ENCODE peak calls at places on chromosome 1, in seven cellular contexts. U is HFFc6; E is activated CD4-positive, alpha-beta T cell treated with anti-CD3 and anti-CD28 coated beads for 1 hour; P is cardiac fibroblast; L is posterior cingulate gyrus; T is globus pallidus; I is epithelial cell of proximal tubule. Z is an unnamed sample.

GRCh38 chr1:59214764-59215208 is 82.1 kb upstream of the FGGY start:
- DNase-seq in T (no peak), I (no peak), P (no peak), E (no peak), L (no peak), U (no peak), Z (no peak)

GRCh38 chr1:22916469-22916817 is 56.2 kb downstream of the LACTBL1 start:
- DNase-seq in I (no peak), L (peak; percentile 65), E (no peak), T (peak; percentile 18), P (no peak), U (no peak), Z (no peak)

GRCh38 chr1:172476218-172476811 is 32.4 kb upstream of the PIGC start:
- DNase-seq in U (no peak), L (no peak), T (no peak), P (no peak), E (no peak), I (peak; percentile 54), Z (no peak)

GRCh38 chr1:83583351-83584014 is 415.4 kb downstream of the TTLL7 start:
- DNase-seq in U (no peak), E (peak; percentile 18), P (peak; percentile 3), I (no peak), T (peak; percentile 26), L (peak; percentile 11), Z (no peak)

GRCh38 chr1:21939650-21940374 is 2.7 kb upstream of the HSPG2 start:
- DNase-seq in U (peak; percentile 97), I (peak; percentile 91), E (no peak), P (peak; percentile 95), L (peak; percentile 68), T (peak; percentile 72), Z (no peak)

GRCh38 chr1:175385316-175385715 is 192.7 kb upstream of the KIAA0040 start:
- DNase-seq in I (no peak), E (no peak), L (no peak), U (no peak), T (no peak), P (no peak), Z (no peak)

GRCh38 chr1:171715813-171716251 is 26.0 kb downstream of the VAMP4 start:
- DNase-seq in E (no peak), P (peak; percentile 47), L (no peak), I (peak; percentile 75), U (peak; percentile 7), T (no peak), Z (no peak)

GRCh38 chr1:89149229-89149628 is 23.3 kb upstream of the GBP2 start:
- DNase-seq in I (no peak), E (no peak), U (peak; percentile 25), P (peak; percentile 54), L (peak; percentile 14), T (peak; percentile 42), Z (no peak)

GRCh38 chr1:101081496-101082282 is 56.1 kb upstream of the DPH5 start:
- DNase-seq in E (no peak), U (no peak), T (no peak), L (no peak), P (no peak), I (no peak), Z (no peak)

GRCh38 chr1:243254233-243254926 is 701 bp downstream of the CEP170 start:
- DNase-seq in I (no peak), U (peak; percentile 82), L (peak; percentile 52), P (peak; percentile 69), E (peak; percentile 23), T (peak; percentile 74), Z (no peak)

GRCh38 chr1:246176126-246177024 is 330.7 kb downstream of the SMYD3 start:
- DNase-seq in P (no peak), U (no peak), L (no peak), I (no peak), E (no peak), T (no peak), Z (no peak)

GRCh38 chr1:66550243-66550642 is 16.3 kb downstream of the SGIP1 start:
- DNase-seq in E (no peak), P (no peak), T (no peak), L (no peak), U (no peak), I (no peak), Z (no peak)

GRCh38 chr1:156089704-156090103 is 7.4 kb upstream of the MEX3A start:
- DNase-seq in U (no peak), T (no peak), L (no peak), I (no peak), E (no peak), P (no peak), Z (no peak)

GRCh38 chr1:64466033-64466432 is 3.9 kb upstream of the CACHD1 start:
- DNase-seq in T (no peak), I (no peak), E (no peak), L (no peak), P (no peak), U (no peak), Z (no peak)

GRCh38 chr1:192986110-192986747 is 72.9 kb downstream of the UCHL5 start:
- DNase-seq in E (no peak), I (no peak), L (no peak), T (no peak), U (no peak), P (no peak), Z (no peak)

GRCh38 chr1:187630653-187631380 is 802.1 kb downstream of the PLA2G4A start:
- DNase-seq in P (no peak), U (no peak), L (no peak), T (no peak), I (no peak), E (no peak), Z (no peak)

GRCh38 chr1:199007423-199007822 is 368.6 kb downstream of the PTPRC start:
- DNase-seq in T (no peak), U (no peak), I (no peak), L (no peak), P (no peak), E (no peak), Z (no peak)

GRCh38 chr1:112618114-112618720 is 724 bp downstream of the ST7L start:
- DNase-seq in U (no peak), I (no peak), T (peak; percentile 45), E (no peak), P (peak; percentile 50), L (no peak), Z (no peak)

GRCh38 chr1:5646486-5646885 is 345.7 kb downstream of the NPHP4 start:
- DNase-seq in P (no peak), E (no peak), L (no peak), I (no peak), U (no peak), T (no peak), Z (no peak)

GRCh38 chr1:117702654-117703053 is 96.8 kb downstream of the TENT5C start:
- DNase-seq in T (no peak), I (no peak), L (no peak), U (no peak), E (no peak), P (no peak), Z (no peak)

GRCh38 chr1:101236546-101237228 is at the start of gene S1PR1:
- DNase-seq in I (no peak), U (peak; percentile 34), P (peak; percentile 89), L (peak; percentile 19), E (peak; percentile 47), T (peak; percentile 60), Z (peak; percentile 61)

GRCh38 chr1:40944841-40945430 is 34.6 kb upstream of the CTPS1 start:
- DNase-seq in U (peak; percentile 14), P (peak; percentile 79), E (no peak), I (peak; percentile 53), T (no peak), L (no peak), Z (no peak)

GRCh38 chr1:37666241-37666867 is 26.0 kb upstream of the CDCA8 start:
- DNase-seq in T (no peak), L (no peak), P (no peak), U (no peak), I (no peak), E (no peak), Z (no peak)

GRCh38 chr1:175933801-175934200 is 190.4 kb upstream of the TNR start:
- DNase-seq in E (no peak), L (no peak), P (peak; percentile 25), T (no peak), I (no peak), U (no peak), Z (no peak)

GRCh38 chr1:179164494-179164893 is 65.0 kb downstream of the ABL2 start:
- DNase-seq in T (no peak), L (no peak), E (no peak), P (peak; percentile 59), I (no peak), U (peak; percentile 36), Z (no peak)

GRCh38 chr1:32351859-32352745 is 10.2 kb downstream of the FAM229A start:
- DNase-seq in P (peak; percentile 57), E (no peak), U (peak; percentile 18), T (peak; percentile 78), L (peak; percentile 60), I (no peak), Z (no peak)

GRCh38 chr1:153389978-153390879 is 644 bp downstream of the S100A8 start:
- DNase-seq in U (no peak), T (no peak), E (no peak), P (no peak), I (no peak), L (no peak), Z (no peak)

GRCh38 chr1:51463561-51463960 is 55.5 kb downstream of the EPS15 start:
- DNase-seq in E (no peak), T (no peak), I (no peak), P (no peak), U (no peak), L (no peak), Z (no peak)

GRCh38 chr1:3356827-3357457 is 97.5 kb upstream of the ARHGEF16 start:
- DNase-seq in L (no peak), P (no peak), U (no peak), T (no peak), E (no peak), I (no peak), Z (no peak)

GRCh38 chr1:207997486-207998268 is 86.8 kb upstream of the CD34 start:
- DNase-seq in L (peak; percentile 76), T (peak; percentile 57), U (peak; percentile 47), I (peak; percentile 10), E (no peak), P (peak; percentile 85), Z (no peak)

GRCh38 chr1:118960026-118960561 is 28.0 kb downstream of the TBX15 start:
- DNase-seq in P (no peak), T (no peak), E (no peak), U (no peak), L (no peak), I (no peak), Z (no peak)

GRCh38 chr1:205274041-205274691 is 46.4 kb downstream of the TMCC2 start:
- DNase-seq in T (no peak), L (no peak), P (no peak), I (no peak), U (no peak), E (no peak), Z (no peak)

GRCh38 chr1:117286562-117286961 is 75.8 kb upstream of the VTCN1 start:
- DNase-seq in P (no peak), E (no peak), L (no peak), U (no peak), T (no peak), I (no peak), Z (no peak)